ENCODE peak calls at places on chromosomes 7 and 10, in six cellular contexts. Y is neural crest cell, P is omental fat pad, R is progenitor cell of endocrine pancreas, V is Panc1, K is PC-9. N is an unnamed sample.

GRCh38 chr7:128937647-128938523 is at the start of gene IRF5:
- DNase-seq in Y (no peak), V (no peak), R (peak), K (peak), P (no peak), N (no peak)

GRCh38 chr7:100811480-100811879 is 15.8 kb downstream of the EPHB4 start:
- DNase-seq in K (no peak), V (no peak), P (no peak), R (no peak), Y (no peak), N (no peak)

GRCh38 chr10:67815571-67816059 is 22.4 kb downstream of the DNAJC12 start:
- DNase-seq in Y (no peak), V (peak), P (no peak), R (no peak), K (no peak), N (no peak)

GRCh38 chr7:5423272-5423843 is at the start of gene TNRC18:
- DNase-seq in Y (peak), V (no peak), K (no peak), P (no peak), R (peak), N (no peak)

GRCh38 chr7:157972914-157973313 is 614.7 kb downstream of the PTPRN2 start:
- DNase-seq in Y (no peak), K (no peak), R (no peak), V (no peak), P (no peak), N (no peak)

GRCh38 chr7:151076863-151077704 is 3.5 kb downstream of the FASTK start:
- DNase-seq in R (no peak), K (no peak), V (no peak), P (no peak), Y (peak), N (no peak)

GRCh38 chr10:71554671-71555070 is 158.0 kb downstream of the CDH23 start:
- DNase-seq in R (no peak), K (no peak), P (no peak), Y (no peak), V (no peak), N (no peak)

GRCh38 chr10:77328272-77328816 is 309.3 kb downstream of the KCNMA1 start:
- DNase-seq in K (no peak), V (no peak), Y (peak), R (peak), P (no peak), N (no peak)

GRCh38 chr7:41699532-41699931 is 3.4 kb downstream of the INHBA start:
- DNase-seq in V (no peak), Y (no peak), R (no peak), P (no peak), K (peak), N (no peak)

GRCh38 chr7:133358728-133359127 is 105.8 kb downstream of the EXOC4 start:
- DNase-seq in Y (no peak), V (no peak), P (no peak), K (no peak), R (no peak), N (no peak)

GRCh38 chr7:1310936-1311335 is 78.3 kb downstream of the UNCX start:
- DNase-seq in R (no peak), K (no peak), V (no peak), P (no peak), Y (no peak), N (no peak)

GRCh38 chr10:104035107-104035816 is 50.4 kb downstream of the COL17A1 start:
- DNase-seq in K (no peak), Y (no peak), R (no peak), P (no peak), V (no peak), N (no peak)

GRCh38 chr7:90749774-90750173 is 153.7 kb downstream of the CDK14 start:
- DNase-seq in K (no peak), Y (no peak), V (no peak), R (no peak), P (no peak), N (peak)

GRCh38 chr10:72322280-72323058 is 32.2 kb downstream of the DNAJB12 start:
- DNase-seq in K (peak), Y (no peak), P (no peak), R (no peak), V (no peak), N (no peak)

GRCh38 chr10:45513586-45513985 is 139.6 kb downstream of the ALOX5 start:
- DNase-seq in Y (no peak), V (no peak), R (no peak), K (no peak), P (no peak), N (no peak)

GRCh38 chr10:28180654-28181053 is 122.2 kb downstream of the MPP7 start:
- DNase-seq in Y (no peak), K (no peak), P (no peak), R (no peak), V (no peak), N (no peak)

GRCh38 chr10:66466622-66467021 is 459.2 kb upstream of the LRRTM3 start:
- DNase-seq in Y (no peak), P (no peak), V (no peak), R (no peak), K (no peak), N (no peak)

GRCh38 chr10:23534328-23534727 is 95.5 kb downstream of the OTUD1 start:
- DNase-seq in K (no peak), Y (no peak), P (no peak), R (no peak), V (no peak), N (no peak)

GRCh38 chr7:149772821-149773425 is 465 bp downstream of the ZNF467 start:
- DNase-seq in P (no peak), R (peak), K (no peak), Y (no peak), V (no peak), N (no peak)

GRCh38 chr10:98861962-98862361 is 373.7 kb downstream of the HPSE2 start:
- DNase-seq in Y (no peak), P (no peak), R (no peak), K (no peak), V (no peak), N (no peak)

GRCh38 chr7:101163281-101164070 is 1.9 kb downstream of the VGF start:
- DNase-seq in P (no peak), Y (peak), V (no peak), R (no peak), K (peak), N (no peak)

GRCh38 chr7:17849504-17849903 is 90.8 kb downstream of the SNX13 start:
- DNase-seq in V (no peak), P (no peak), R (no peak), K (no peak), Y (no peak), N (peak)

GRCh38 chr10:36412942-36413341 is 712.5 kb upstream of the ANKRD30A start:
- DNase-seq in R (no peak), V (no peak), Y (no peak), K (no peak), P (no peak), N (no peak)

GRCh38 chr10:3486346-3487065 is 298.5 kb downstream of the KLF6 start:
- DNase-seq in K (peak), P (no peak), V (no peak), Y (no peak), R (peak), N (no peak)

GRCh38 chr10:124896751-124897150 is 45.2 kb upstream of the ZRANB1 start:
- DNase-seq in Y (no peak), P (no peak), K (no peak), R (no peak), V (no peak), N (no peak)

GRCh38 chr7:16712916-16713315 is 40.6 kb upstream of the TSPAN13 start:
- DNase-seq in P (no peak), V (no peak), R (no peak), Y (no peak), K (no peak), N (peak)

GRCh38 chr7:46301677-46302076 is 380.6 kb upstream of the IGFBP3 start:
- DNase-seq in K (no peak), P (no peak), R (no peak), V (no peak), Y (no peak), N (peak)

DNA sequence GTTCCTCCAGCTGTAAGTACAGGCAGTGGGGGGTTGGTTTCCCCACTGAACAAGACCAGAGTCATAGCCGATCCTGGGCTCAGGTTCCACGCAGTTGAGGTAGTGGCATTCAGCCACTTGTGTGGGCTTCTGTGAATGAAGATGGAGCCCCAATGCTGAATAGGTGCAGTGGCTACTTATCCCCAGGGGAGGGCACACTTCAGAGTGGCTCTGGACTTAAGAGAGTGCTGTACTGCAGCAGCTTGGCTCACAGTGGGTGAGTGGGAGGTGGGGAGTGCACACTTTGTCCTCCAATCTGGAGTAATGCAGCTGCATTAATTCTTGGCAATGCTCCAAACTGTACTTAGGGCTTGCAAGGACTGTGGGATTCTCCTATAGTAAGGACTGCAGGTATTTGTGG is 81.9 kb downstream of the BUB3 start:
- DNase-seq in R (no peak), V (no peak), Y (no peak), P (no peak), K (no peak), N (no peak)
- TF ChIP-seq CTCF in R (no peak), V (no peak), Y (peak), P (no peak), K (no peak), N (no peak)

GRCh38 chr10:84665883-84666463 is 337.6 kb downstream of the CCSER2 start:
- DNase-seq in R (no peak), P (no peak), V (no peak), Y (no peak), K (no peak), N (no peak)
- TF ChIP-seq CTCF in R (peak), P (no peak), V (peak), Y (peak), K (peak), N (peak)

DNA sequence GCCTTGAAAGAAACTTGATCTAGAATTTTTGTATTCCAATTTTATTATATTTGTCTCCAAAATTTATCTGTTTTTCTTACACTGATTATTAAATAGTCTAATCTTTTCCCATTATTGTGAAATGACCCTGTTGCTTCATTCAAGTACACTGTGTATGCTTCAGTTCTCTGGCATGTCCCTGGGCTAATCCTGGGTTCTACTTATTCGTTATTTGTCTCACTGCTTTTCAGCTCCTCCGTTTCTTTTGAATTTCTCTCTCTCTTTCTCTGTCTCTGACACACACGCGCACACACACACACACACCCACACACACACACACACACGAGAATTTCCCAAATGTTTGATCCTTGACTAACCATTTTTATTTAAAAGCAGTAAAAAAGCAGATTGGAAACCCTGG is 768.6 kb downstream of the NRG3 start:
- DNase-seq in R (no peak), Y (no peak), K (no peak), P (no peak), V (no peak), N (no peak)
- TF ChIP-seq CTCF in R (no peak), Y (no peak), K (no peak), P (no peak), V (no peak), N (no peak)

GRCh38 chr7:91953618-91954017 is 13.0 kb downstream of the AKAP9 start:
- DNase-seq in R (no peak), K (no peak), Y (no peak), V (no peak), P (no peak), N (no peak)
- TF ChIP-seq CTCF in R (no peak), K (peak), Y (peak), V (peak), P (no peak), N (peak)

GRCh38 chr10:78618050-78618449 is 450.7 kb upstream of the ZMIZ1 start:
- DNase-seq in Y (no peak), K (no peak), P (no peak), R (no peak), V (no peak), N (no peak)

GRCh38 chr10:78617633-78618032 is 451.1 kb upstream of the ZMIZ1 start:
- DNase-seq in K (no peak), R (no peak), P (no peak), V (no peak), Y (no peak), N (no peak)

GRCh38 chr10:78614267-78614666 is 454.5 kb upstream of the ZMIZ1 start:
- DNase-seq in V (no peak), Y (no peak), R (no peak), K (no peak), P (no peak), N (no peak)

GRCh38 chr10:78613132-78613531 is 455.6 kb upstream of the ZMIZ1 start:
- DNase-seq in R (no peak), K (no peak), Y (no peak), P (no peak), V (no peak), N (no peak)

GRCh38 chr10:78614744-78615143 is 454.0 kb upstream of the ZMIZ1 start:
- DNase-seq in R (no peak), P (no peak), Y (no peak), K (no peak), V (no peak), N (no peak)
- TF ChIP-seq CTCF in R (no peak), P (no peak), Y (no peak), K (no peak), V (no peak), N (no peak)

DNA sequence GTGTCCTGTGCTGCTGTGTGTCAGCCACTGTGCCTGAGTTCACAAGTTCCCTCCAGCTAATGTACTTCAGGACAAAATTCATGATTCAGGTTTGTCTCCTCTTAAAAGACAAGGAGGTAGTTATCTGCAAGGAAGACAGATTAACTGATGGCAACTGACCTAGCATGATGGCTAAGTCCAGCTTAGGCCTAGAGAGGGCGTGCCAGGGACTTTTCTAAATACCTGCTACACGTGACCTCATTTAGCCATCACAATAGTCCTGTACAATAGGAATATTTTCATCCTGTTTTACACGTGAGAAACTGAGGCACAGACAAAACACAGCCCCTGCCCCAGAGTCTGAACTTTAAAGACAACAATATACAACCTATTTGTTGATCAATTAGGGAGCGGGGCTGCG is 275.7 kb downstream of the XPNPEP1 start:
- DNase-seq in R (no peak), Y (no peak), V (no peak), P (no peak), K (no peak), N (no peak)
- TF ChIP-seq CTCF in R (no peak), Y (no peak), V (no peak), P (no peak), K (no peak), N (no peak)

GRCh38 chr7:20329389-20330175 is 1.1 kb upstream of the ITGB8 start:
- DNase-seq in Y (peak), V (no peak), P (peak), K (peak), R (peak), N (peak)
- TF ChIP-seq CTCF in Y (peak), V (peak), P (no peak), K (peak), R (peak), N (peak)

DNA sequence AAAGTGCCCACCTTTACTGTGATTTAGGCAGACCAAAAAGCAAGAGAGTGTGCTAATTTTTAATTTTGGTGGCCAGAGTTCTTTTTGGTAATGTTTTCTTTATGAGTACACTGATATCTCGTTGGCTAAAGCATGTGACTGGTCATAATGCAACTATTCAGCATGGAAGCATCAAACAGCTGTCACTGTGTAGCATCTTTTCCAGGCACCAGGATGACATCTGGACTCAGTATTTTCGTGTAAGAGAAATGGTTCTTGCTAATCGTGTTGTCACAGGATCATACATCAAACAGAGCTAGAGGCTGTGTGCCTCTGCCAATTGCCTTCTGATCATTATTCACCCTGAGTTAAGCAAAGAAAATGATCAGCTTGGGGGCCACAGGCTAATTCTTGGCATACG is 118.9 kb downstream of the SND1 start:
- DNase-seq in P (no peak), V (no peak), Y (no peak), R (no peak), K (no peak), N (peak)
- TF ChIP-seq CTCF in P (no peak), V (no peak), Y (no peak), R (no peak), K (no peak), N (no peak)

DNA sequence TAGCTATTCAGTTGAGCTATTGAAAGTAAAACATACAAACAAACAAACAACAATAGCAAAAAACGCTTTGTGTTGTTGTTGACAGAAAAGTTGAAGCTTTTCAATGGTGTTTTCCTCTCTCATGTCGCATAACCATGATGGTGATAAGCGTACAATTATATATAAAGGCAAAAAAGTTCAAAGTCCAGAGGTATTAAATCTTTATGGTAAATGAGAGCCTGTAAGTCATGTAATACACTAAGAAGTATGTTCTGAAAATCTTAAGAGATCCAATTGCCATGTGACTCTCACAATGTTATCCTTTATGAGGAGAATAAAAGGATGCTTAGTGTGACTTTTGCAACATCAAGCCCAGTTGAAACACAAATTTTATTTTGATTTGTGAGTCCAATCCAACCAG is 93.9 kb downstream of the PPP1R9A start:
- DNase-seq in V (no peak), R (no peak), K (no peak), Y (no peak), P (no peak), N (no peak)
- TF ChIP-seq CTCF in V (no peak), R (no peak), K (no peak), Y (no peak), P (no peak), N (no peak)

GRCh38 chr10:97732052-97732359 is 4.9 kb upstream of the ZFYVE27 start:
- DNase-seq in R (no peak), V (no peak), Y (no peak), K (no peak), P (no peak), N (no peak)

GRCh38 chr10:97733256-97733655 is 3.7 kb upstream of the ZFYVE27 start:
- DNase-seq in K (no peak), P (no peak), Y (no peak), R (no peak), V (no peak), N (no peak)

GRCh38 chr10:97734021-97734420 is 2.9 kb upstream of the ZFYVE27 start:
- DNase-seq in V (no peak), R (no peak), Y (no peak), K (no peak), P (no peak), N (no peak)

GRCh38 chr10:97729014-97729413 is 7.9 kb upstream of the ZFYVE27 start:
- DNase-seq in Y (no peak), R (no peak), K (no peak), P (no peak), V (no peak), N (no peak)

GRCh38 chr10:97731346-97732051 is 5.4 kb upstream of the ZFYVE27 start:
- DNase-seq in V (peak), K (no peak), Y (peak), R (peak), P (peak), N (peak)
- TF ChIP-seq CTCF in V (peak), K (peak), Y (peak), R (peak), P (no peak), N (peak)